ENCODE peak calls at places on chromosome 3, in nine cellular contexts. Q is tibial nerve, E is A549, P is HepG2, N is K562, G is stomach, I is ovary, J is H1, X is esophagus muscularis mucosa. V is an unnamed sample.

GRCh38 chr3:65867463-65868210 is 171.1 kb downstream of the MAGI1 start:
- DNase-seq in Q (no peak), E (no peak), P (no peak), N (no peak), G (no peak), I (no peak), J (no peak), X (no peak), V (no peak)

GRCh38 chr3:124766113-124767095 is 36.2 kb downstream of the UMPS start:
- DNase-seq in Q (no peak), E (no peak), P (no peak), N (no peak), G (no peak), I (no peak), J (no peak), X (no peak), V (no peak)

GRCh38 chr3:37221407-37221806 is 47.0 kb upstream of the LRRFIP2 start:
- DNase-seq in Q (no peak), E (peak), P (peak), N (no peak), G (no peak), I (no peak), J (no peak), X (no peak), V (no peak)

GRCh38 chr3:66449411-66449931 is 51.4 kb downstream of the LRIG1 start:
- DNase-seq in Q (no peak), E (no peak), P (no peak), N (no peak), G (peak), I (no peak), J (no peak), X (no peak), V (no peak)

GRCh38 chr3:71372911-71373637 is 210.5 kb downstream of the FOXP1 start:
- DNase-seq in Q (no peak), E (no peak), P (no peak), N (no peak), G (no peak), I (no peak), J (no peak), X (peak), V (no peak)

GRCh38 chr3:52181543-52181942 is 16.4 kb upstream of the ALAS1 start:
- DNase-seq in Q (no peak), E (no peak), P (no peak), N (no peak), G (no peak), I (no peak), J (no peak), X (no peak), V (no peak)

GRCh38 chr3:1469248-1469647 is 376.4 kb downstream of the CNTN6 start:
- DNase-seq in Q (no peak), E (no peak), P (no peak), N (no peak), G (no peak), I (no peak), J (no peak), X (no peak), V (no peak)

GRCh38 chr3:77620009-77620408 is 580.1 kb downstream of the ROBO2 start:
- DNase-seq in Q (no peak), E (no peak), P (no peak), N (no peak), G (no peak), I (no peak), J (no peak), X (no peak), V (no peak)

GRCh38 chr3:160831411-160831810 is 75.4 kb downstream of the PPM1L start:
- DNase-seq in Q (no peak), E (no peak), P (no peak), N (no peak), G (no peak), I (no peak), J (no peak), X (no peak), V (no peak)

GRCh38 chr3:14306167-14306566 is 96.2 kb upstream of the SLC6A6 start:
- DNase-seq in Q (no peak), E (no peak), P (no peak), N (no peak), G (no peak), I (no peak), J (no peak), X (no peak), V (no peak)

GRCh38 chr3:166445865-166446264 is 608.6 kb upstream of the BCHE start:
- DNase-seq in Q (no peak), E (no peak), P (no peak), N (no peak), G (no peak), I (no peak), J (no peak), X (no peak), V (no peak)

GRCh38 chr3:178170698-178171535 is 365.3 kb upstream of the KCNMB2 start:
- DNase-seq in Q (no peak), E (no peak), P (no peak), N (peak), G (no peak), I (no peak), J (no peak), X (no peak), V (no peak)

GRCh38 chr3:144394052-144394451 is 422.4 kb downstream of the DIPK2A start:
- DNase-seq in Q (no peak), E (no peak), P (no peak), N (no peak), G (no peak), I (no peak), J (no peak), X (no peak), V (no peak)

GRCh38 chr3:15500107-15500724 is 21.3 kb downstream of the COLQ start:
- DNase-seq in Q (no peak), E (no peak), P (no peak), N (no peak), G (no peak), I (no peak), J (no peak), X (no peak), V (no peak)
- TF ChIP-seq EP300 in Q (no peak), E (no peak), P (no peak), N (no peak), G (no peak), I (no peak), J (no peak), X (no peak), V (no peak)

GRCh38 chr3:94456332-94456731 is 393.5 kb downstream of the NSUN3 start:
- DNase-seq in Q (no peak), E (no peak), P (no peak), N (no peak), G (no peak), I (no peak), J (no peak), X (no peak), V (no peak)
- TF ChIP-seq EP300 in Q (no peak), E (no peak), P (no peak), N (no peak), G (no peak), I (no peak), J (no peak), X (no peak), V (no peak)

DNA sequence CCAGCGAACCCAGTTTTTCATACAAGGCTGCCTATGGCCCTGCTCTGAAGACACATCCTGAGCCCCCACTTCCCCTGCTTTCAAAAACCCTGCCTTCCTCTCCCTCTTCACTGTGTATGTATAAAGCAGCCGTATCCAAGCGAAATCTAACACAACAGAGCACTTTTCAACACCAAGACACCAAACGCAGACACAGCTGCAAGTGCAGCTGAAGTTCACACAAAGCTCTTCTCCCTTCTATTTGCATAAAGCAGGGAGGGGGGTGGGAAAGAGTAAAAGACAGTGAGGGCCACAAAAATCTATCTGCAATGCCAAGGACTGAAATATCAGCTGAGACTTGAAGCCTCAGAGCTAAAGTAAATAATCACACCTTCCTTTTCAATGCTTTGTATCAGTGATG is 35.1 kb upstream of the CSPG5 start:
- DNase-seq in Q (no peak), E (no peak), P (no peak), N (no peak), G (no peak), I (no peak), J (no peak), X (no peak), V (no peak)
- TF ChIP-seq EP300 in Q (no peak), E (no peak), P (no peak), N (no peak), G (no peak), I (no peak), J (no peak), X (no peak), V (no peak)

DNA sequence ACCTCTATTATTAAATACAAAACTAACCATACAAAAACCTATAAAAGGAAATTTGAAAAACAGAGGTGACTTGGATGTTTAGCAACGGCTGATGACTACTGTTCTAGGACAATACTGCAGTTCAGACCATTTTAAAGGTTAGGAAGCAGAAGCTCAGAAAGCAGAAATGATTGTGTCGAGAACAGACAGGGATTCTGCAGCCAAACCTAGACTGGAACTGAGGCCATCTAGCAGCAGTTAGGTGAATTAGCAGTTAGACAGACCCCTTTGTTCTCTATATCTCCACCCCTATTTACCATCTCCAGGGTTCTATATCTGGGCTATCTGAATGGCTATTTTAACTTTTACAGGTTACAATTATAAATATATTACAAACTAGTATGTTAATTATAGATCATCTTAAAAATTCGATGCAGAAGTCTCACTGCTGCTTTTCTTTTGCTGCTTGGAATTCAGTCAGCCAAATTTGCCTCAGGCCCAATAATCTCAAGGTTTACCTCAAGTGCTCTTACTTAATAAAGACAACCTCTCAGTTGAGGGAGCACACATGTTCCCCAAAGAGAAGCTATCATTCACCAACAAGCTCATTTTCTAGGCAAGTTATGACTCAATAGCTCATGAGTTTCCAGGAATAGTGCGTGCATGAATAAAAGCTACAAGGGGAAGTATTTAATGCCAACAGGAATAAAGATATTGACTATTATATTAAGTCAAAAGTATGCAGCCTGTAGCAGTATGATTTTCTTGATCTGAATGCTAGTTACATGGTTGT is 9.3 kb upstream of the IL1RAP start:
- DNase-seq in Q (no peak), E (no peak), P (peak), N (no peak), G (no peak), I (no peak), J (no peak), X (no peak), V (no peak)
- TF ChIP-seq EP300 in Q (no peak), E (no peak), P (no peak), N (no peak), G (no peak), I (no peak), J (no peak), X (no peak), V (no peak)

DNA sequence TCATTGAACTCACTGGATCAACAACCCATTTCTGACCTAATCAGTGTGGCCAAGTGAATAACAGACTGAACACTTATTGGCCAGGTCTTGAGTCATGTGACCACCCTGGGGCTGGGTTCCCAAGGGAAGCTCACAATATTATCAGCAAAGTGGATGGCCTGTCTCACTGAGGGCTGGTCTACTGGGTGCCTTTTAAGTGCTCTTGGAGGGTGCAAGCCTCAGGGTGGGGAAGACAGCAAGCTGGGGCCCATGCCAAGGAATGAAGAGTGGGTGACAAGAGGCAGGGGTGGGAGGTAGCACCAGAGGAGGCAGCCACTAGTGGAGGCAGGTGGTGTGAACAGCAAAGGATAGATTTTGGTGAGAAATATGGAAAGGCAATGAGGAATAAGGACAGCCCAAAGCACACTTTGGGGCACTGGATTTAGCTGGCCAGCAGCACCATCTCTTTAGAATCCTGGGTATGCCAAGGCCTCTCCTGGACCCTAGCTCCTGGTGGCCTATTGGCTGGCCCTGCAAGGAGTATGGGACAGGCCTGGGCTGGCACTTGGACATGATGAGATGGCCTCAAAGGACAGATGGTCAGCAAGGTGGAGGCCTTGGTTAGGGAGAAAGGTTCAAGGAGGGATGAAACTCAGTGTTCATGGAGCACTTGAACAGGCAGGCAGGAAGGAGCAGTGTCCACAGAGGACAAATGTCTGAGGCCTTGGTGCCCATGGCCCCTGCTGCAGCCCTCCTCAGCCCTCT is 34.2 kb downstream of the HMCES start:
- DNase-seq in Q (no peak), E (no peak), P (no peak), N (peak), G (no peak), I (no peak), J (no peak), X (no peak), V (no peak)
- TF ChIP-seq EP300 in Q (no peak), E (no peak), P (no peak), N (no peak), G (no peak), I (no peak), J (no peak), X (no peak), V (no peak)

GRCh38 chr3:20041197-20041780 is 1.0 kb downstream of the KAT2B start:
- DNase-seq in Q (peak), E (peak), P (peak), N (peak), G (peak), I (peak), J (no peak), X (no peak), V (peak)

GRCh38 chr3:20042331-20042730 is 2.1 kb downstream of the KAT2B start:
- DNase-seq in Q (no peak), E (no peak), P (no peak), N (no peak), G (no peak), I (no peak), J (no peak), X (no peak), V (no peak)

GRCh38 chr3:20040476-20041196 is 390 bp downstream of the KAT2B start:
- DNase-seq in Q (peak), E (peak), P (peak), N (peak), G (peak), I (peak), J (no peak), X (peak), V (peak)

GRCh38 chr3:20043825-20044224 is 3.6 kb downstream of the KAT2B start:
- DNase-seq in Q (no peak), E (no peak), P (no peak), N (no peak), G (no peak), I (no peak), J (no peak), X (no peak), V (no peak)

GRCh38 chr3:20043398-20043797 is 3.2 kb downstream of the KAT2B start:
- DNase-seq in Q (peak), E (no peak), P (no peak), N (no peak), G (peak), I (peak), J (no peak), X (peak), V (peak)
- TF ChIP-seq EP300 in Q (peak), E (no peak), P (no peak), N (no peak), G (no peak), I (no peak), J (no peak), X (no peak), V (no peak)

DNA sequence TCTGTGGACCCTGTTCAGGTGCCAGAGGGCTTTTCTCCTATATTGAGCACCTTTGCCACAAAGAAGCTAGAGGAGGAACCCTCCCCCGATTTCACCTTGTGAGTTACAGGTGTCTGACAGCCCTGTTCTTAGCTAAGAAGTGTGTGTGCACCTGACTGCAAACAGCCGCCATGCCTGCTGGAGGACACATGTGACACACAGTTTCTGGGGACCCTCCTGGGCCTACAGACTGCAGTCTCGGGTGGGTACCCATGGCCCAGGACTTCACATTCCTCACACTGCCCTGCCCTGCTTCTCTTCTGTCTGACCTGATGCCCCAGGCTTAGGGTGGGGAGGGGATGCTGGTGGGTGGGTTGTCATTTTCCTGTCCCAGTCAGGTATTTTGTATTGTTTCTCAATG is 140.6 kb downstream of the CACNA1D start:
- DNase-seq in Q (no peak), E (no peak), P (no peak), N (no peak), G (no peak), I (no peak), J (no peak), X (peak), V (no peak)
- TF ChIP-seq EP300 in Q (no peak), E (no peak), P (no peak), N (no peak), G (no peak), I (no peak), J (no peak), X (no peak), V (no peak)

V was measured in transverse colon.